ENCODE peak calls at places on chromosomes 16 and 17, in ten cellular contexts. One of them, this sample, is unnamed.

GRCh38 chr17:64073771-64074703 is 53.6 kb upstream of the ICAM2 start:
- DNase-seq in NCI-H1105: peak
- DNase-seq in EL: no peak
- DNase-seq in T-helper 2 cell: no peak
- DNase-seq in CD8-positive, alpha-beta T cell: no peak
- DNase-seq in cardiac fibroblast: no peak
- DNase-seq in H54: no peak
- DNase-seq in SHP77 treated with DMSO at 0.1 percent for 48 hours: no peak
- DNase-seq in SJSA1: no peak
- DNase-seq in WTC11: no peak
- DNase-seq in this sample: no peak

GRCh38 chr16:22977294-22977697 is 163.3 kb downstream of the HS3ST2 start:
- DNase-seq in NCI-H1105: no peak
- DNase-seq in EL: no peak
- DNase-seq in T-helper 2 cell: no peak
- DNase-seq in CD8-positive, alpha-beta T cell: no peak
- DNase-seq in cardiac fibroblast: peak
- DNase-seq in H54: peak
- DNase-seq in SHP77 treated with DMSO at 0.1 percent for 48 hours: no peak
- DNase-seq in SJSA1: no peak
- DNase-seq in WTC11: no peak
- DNase-seq in this sample: no peak

GRCh38 chr17:29927546-29927945 is 2.5 kb downstream of the SSH2 start:
- DNase-seq in NCI-H1105: no peak
- DNase-seq in EL: peak
- DNase-seq in T-helper 2 cell: no peak
- DNase-seq in CD8-positive, alpha-beta T cell: no peak
- DNase-seq in cardiac fibroblast: no peak
- DNase-seq in H54: no peak
- DNase-seq in SHP77 treated with DMSO at 0.1 percent for 48 hours: no peak
- DNase-seq in SJSA1: no peak
- DNase-seq in WTC11: no peak
- DNase-seq in this sample: no peak

GRCh38 chr17:65417406-65418221 is 143.8 kb downstream of the AXIN2 start:
- DNase-seq in NCI-H1105: no peak
- DNase-seq in EL: no peak
- DNase-seq in T-helper 2 cell: no peak
- DNase-seq in CD8-positive, alpha-beta T cell: no peak
- DNase-seq in cardiac fibroblast: peak
- DNase-seq in H54: no peak
- DNase-seq in SHP77 treated with DMSO at 0.1 percent for 48 hours: no peak
- DNase-seq in SJSA1: no peak
- DNase-seq in WTC11: no peak
- DNase-seq in this sample: no peak

GRCh38 chr16:31356566-31357323 is 1.8 kb downstream of the ITGAX start:
- DNase-seq in NCI-H1105: no peak
- DNase-seq in EL: no peak
- DNase-seq in T-helper 2 cell: no peak
- DNase-seq in CD8-positive, alpha-beta T cell: no peak
- DNase-seq in cardiac fibroblast: no peak
- DNase-seq in H54: no peak
- DNase-seq in SHP77 treated with DMSO at 0.1 percent for 48 hours: no peak
- DNase-seq in SJSA1: no peak
- DNase-seq in WTC11: peak
- DNase-seq in this sample: no peak

GRCh38 chr16:87463722-87464690 is 28.8 kb downstream of the ZCCHC14 start:
- DNase-seq in NCI-H1105: no peak
- DNase-seq in EL: peak
- DNase-seq in T-helper 2 cell: no peak
- DNase-seq in CD8-positive, alpha-beta T cell: peak
- DNase-seq in cardiac fibroblast: peak
- DNase-seq in H54: peak
- DNase-seq in SHP77 treated with DMSO at 0.1 percent for 48 hours: no peak
- DNase-seq in SJSA1: peak
- DNase-seq in WTC11: no peak
- DNase-seq in this sample: peak

GRCh38 chr17:73826872-73827228 is 182.6 kb upstream of the SDK2 start:
- DNase-seq in NCI-H1105: no peak
- DNase-seq in EL: no peak
- DNase-seq in T-helper 2 cell: no peak
- DNase-seq in CD8-positive, alpha-beta T cell: no peak
- DNase-seq in cardiac fibroblast: no peak
- DNase-seq in H54: no peak
- DNase-seq in SHP77 treated with DMSO at 0.1 percent for 48 hours: no peak
- DNase-seq in SJSA1: no peak
- DNase-seq in WTC11: no peak
- DNase-seq in this sample: no peak

GRCh38 chr17:40515491-40516041 is 14.1 kb upstream of the TNS4 start:
- DNase-seq in NCI-H1105: no peak
- DNase-seq in EL: no peak
- DNase-seq in T-helper 2 cell: no peak
- DNase-seq in CD8-positive, alpha-beta T cell: no peak
- DNase-seq in cardiac fibroblast: no peak
- DNase-seq in H54: no peak
- DNase-seq in SHP77 treated with DMSO at 0.1 percent for 48 hours: no peak
- DNase-seq in SJSA1: no peak
- DNase-seq in WTC11: no peak
- DNase-seq in this sample: peak

GRCh38 chr16:907361-907760 is 63.4 kb downstream of the LMF1 start:
- DNase-seq in NCI-H1105: no peak
- DNase-seq in EL: no peak
- DNase-seq in T-helper 2 cell: no peak
- DNase-seq in CD8-positive, alpha-beta T cell: no peak
- DNase-seq in cardiac fibroblast: no peak
- DNase-seq in H54: no peak
- DNase-seq in SHP77 treated with DMSO at 0.1 percent for 48 hours: no peak
- DNase-seq in SJSA1: no peak
- DNase-seq in WTC11: no peak
- DNase-seq in this sample: no peak

GRCh38 chr16:69187891-69188451 is 1.0 kb downstream of the SNTB2 start:
- DNase-seq in NCI-H1105: peak
- DNase-seq in EL: peak
- DNase-seq in T-helper 2 cell: peak
- DNase-seq in CD8-positive, alpha-beta T cell: peak
- DNase-seq in cardiac fibroblast: peak
- DNase-seq in H54: no peak
- DNase-seq in SHP77 treated with DMSO at 0.1 percent for 48 hours: peak
- DNase-seq in SJSA1: peak
- DNase-seq in WTC11: peak
- DNase-seq in this sample: no peak